ENCODE peak calls at places on chromosomes 13 and 19, in six cellular contexts. P is CD8-positive, alpha-beta T cell; W is GM23338; M is GM23248; U is hepatocyte; T is AG09309. F is an unnamed sample.

GRCh38 chr13:108734676-108735075 is 105.3 kb downstream of the MYO16 start:
- DNase-seq in U (peak; percentile 13), M (no peak), P (no peak), W (peak; percentile 73), T (no peak), F (no peak)

GRCh38 chr19:18055967-18056366 is 30.8 kb downstream of the IL12RB1 start:
- DNase-seq in W (no peak), M (no peak), U (no peak), P (no peak), T (no peak), F (no peak)

GRCh38 chr19:48473161-48473966 is 4.2 kb downstream of the CYTH2 start:
- DNase-seq in P (no peak), M (no peak), T (no peak), W (no peak), U (no peak), F (no peak)

GRCh38 chr19:46533085-46534081 is 37.7 kb upstream of the PNMA8B start:
- DNase-seq in M (no peak), W (peak; percentile 70), T (no peak), U (no peak), P (no peak), F (no peak)

GRCh38 chr13:108780706-108781105 is 151.3 kb downstream of the MYO16 start:
- DNase-seq in U (no peak), M (no peak), T (no peak), P (no peak), W (no peak), F (no peak)

GRCh38 chr13:31322025-31322424 is 122.2 kb downstream of the B3GLCT start:
- DNase-seq in T (no peak), U (peak; percentile 14), P (no peak), W (no peak), M (peak; percentile 23), F (no peak)

GRCh38 chr13:112824429-112824828 is 134.6 kb downstream of the ATP11A start:
- DNase-seq in U (no peak), W (no peak), M (no peak), P (no peak), T (no peak), F (no peak)

GRCh38 chr13:29893438-29893837 is 43.0 kb upstream of the UBL3 start:
- DNase-seq in M (peak; percentile 15), T (no peak), U (no peak), P (no peak), W (no peak), F (no peak)

GRCh38 chr19:10503002-10503789 is at the start of gene KEAP1:
- DNase-seq in M (peak; percentile 57), W (peak; percentile 75), T (no peak), P (peak; percentile 27), U (peak; percentile 52), F (peak; percentile 38)

GRCh38 chr19:39125554-39126311 is at the start of gene PAK4:
- DNase-seq in T (peak; percentile 84), M (peak; percentile 100), W (peak; percentile 99), P (peak; percentile 96), U (peak; percentile 99), F (peak; percentile 98)
- H3K4me3 ChIP-seq in T (peak within 1 kb of the TSS; percentile 65), M (peak within 1 kb of the TSS; percentile 72), W (peak within 1 kb of the TSS; percentile 73), P (peak within 1 kb of the TSS; percentile 91), U (peak within 1 kb of the TSS; percentile 74), F (peak within 1 kb of the TSS; percentile 91)

GRCh38 chr19:58558623-58559274 is 338 bp upstream of the UBE2M start:
- DNase-seq in W (peak; percentile 99), P (peak; percentile 100), T (peak; percentile 94), U (peak; percentile 99), M (peak; percentile 99), F (peak; percentile 100)

GRCh38 chr19:58560921-58561320 is 2.5 kb upstream of the UBE2M start:
- DNase-seq in T (no peak), U (peak; percentile 2), M (no peak), P (no peak), W (no peak), F (no peak)

GRCh38 chr19:58559275-58560006 is 1.0 kb upstream of the UBE2M start:
- DNase-seq in P (peak; percentile 50), M (peak; percentile 94), U (peak; percentile 94), W (peak; percentile 96), T (peak; percentile 74), F (peak; percentile 92)

GRCh38 chr19:58561373-58562125 is 3.1 kb upstream of the UBE2M start:
- DNase-seq in U (peak; percentile 3), T (no peak), P (no peak), W (no peak), M (no peak), F (no peak)

DNA sequence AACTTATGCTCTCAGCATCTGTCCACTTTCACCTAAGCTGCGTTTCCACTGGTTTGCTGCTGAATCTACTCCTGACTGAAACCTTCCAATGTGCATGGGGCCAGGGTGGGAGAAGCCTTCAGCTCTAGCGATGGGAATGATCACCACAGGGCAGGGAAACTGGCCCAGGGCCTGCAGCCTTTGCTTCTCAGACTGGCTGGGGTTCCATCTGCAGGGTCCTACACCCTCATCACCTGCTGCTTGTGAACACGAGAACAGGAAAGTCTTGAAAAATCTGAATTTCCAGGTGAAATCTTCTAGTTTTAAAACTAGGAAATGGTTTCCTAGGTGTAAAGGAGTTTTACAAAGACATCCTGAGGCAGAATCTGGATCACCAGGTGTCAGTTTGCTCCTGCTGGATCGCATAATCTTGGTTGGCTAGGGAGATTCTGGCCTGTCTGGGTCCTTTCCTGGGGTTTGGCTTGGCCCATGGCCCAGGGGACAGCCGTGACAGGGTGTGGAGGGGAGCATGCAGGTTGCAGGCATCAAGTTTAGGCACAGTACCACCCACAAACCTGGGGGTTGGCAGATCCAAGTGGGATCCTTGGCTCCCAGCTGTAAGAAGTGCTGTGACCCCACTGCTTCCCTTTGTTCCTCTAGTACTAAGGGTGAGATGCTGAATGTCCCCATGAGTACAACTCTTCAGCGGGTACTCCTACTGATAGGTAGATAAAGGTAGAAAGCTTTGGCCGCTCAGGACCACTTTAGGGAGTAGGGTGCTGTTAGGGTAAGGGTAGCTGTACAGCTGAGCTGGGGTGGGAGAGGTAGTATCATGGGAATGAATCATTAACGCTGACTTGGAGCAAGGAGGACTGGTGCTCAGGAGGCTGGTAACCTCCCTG is 1.8 kb upstream of the UBE2M start:
- DNase-seq in W (no peak), M (peak; percentile 30), U (peak; percentile 10), P (no peak), T (no peak), F (no peak)
- H3K4me3 ChIP-seq in W (peak overlapping the region; percentile 84), M (peak overlapping the region; percentile 83), U (peak overlapping the region; percentile 23), P (peak overlapping the region; percentile 96), T (peak overlapping the region; percentile 93), F (peak overlapping the region; percentile 88)

GRCh38 chr19:55598034-55598433 is 1.3 kb downstream of the FIZ1 start:
- DNase-seq in W (peak; percentile 88), T (no peak), M (no peak), U (no peak), P (no peak), F (no peak)
- H3K4me3 ChIP-seq in W (peak overlapping the region; percentile 22), T (no peak overlapping the region), M (no peak overlapping the region), U (no peak overlapping the region), P (no peak overlapping the region), F (no peak overlapping the region)

DNA sequence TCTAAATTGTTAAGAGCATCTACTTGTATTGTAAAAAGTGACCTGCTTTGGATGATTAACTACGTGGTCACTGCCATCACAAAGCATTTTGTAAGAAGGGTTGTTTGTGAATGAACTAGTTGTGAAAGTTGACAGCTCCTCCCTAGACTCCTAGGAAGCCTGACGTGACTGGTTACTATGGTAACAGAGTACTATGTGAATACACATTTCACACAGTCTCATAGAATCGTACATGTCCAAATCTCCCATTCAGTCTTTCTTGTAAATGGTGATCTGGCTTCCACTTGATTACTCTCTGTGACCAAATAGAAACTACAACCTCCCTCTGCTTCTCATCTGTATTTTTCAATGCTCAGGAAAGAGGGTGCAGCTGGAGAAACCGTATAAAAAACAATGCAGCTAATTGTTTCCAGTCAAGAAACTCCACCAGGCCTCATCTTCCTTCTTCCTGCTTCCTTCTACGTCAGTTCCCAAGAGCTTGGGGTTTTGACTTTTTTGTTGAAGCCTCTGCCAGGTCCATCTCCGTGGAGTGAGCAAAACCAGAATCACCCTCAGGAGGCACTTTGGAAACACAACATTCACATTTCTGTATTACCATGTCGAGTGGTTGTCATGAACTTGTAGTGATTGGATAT is 83.4 kb downstream of the GPC6 start:
- DNase-seq in U (peak; percentile 48), T (peak; percentile 29), W (no peak), M (peak; percentile 87), P (no peak), F (no peak)
- H3K4me3 ChIP-seq in U (no peak overlapping the region), T (no peak overlapping the region), W (no peak overlapping the region), M (no peak overlapping the region), P (no peak overlapping the region), F (no peak overlapping the region)

F was measured in breast epithelium.